ENCODE peak calls at places on chromosomes 2 and 18, in nine cellular contexts. C, F, O, M, U, W, H, S and K are unnamed samples.

GRCh38 chr2:47034973-47035609 is 119.5 kb upstream of the MCFD2 start:
- DNase-seq in O (no peak), M (peak), C (peak), S (no peak), U (no peak), H (no peak), F (peak), W (no peak), K (peak)

GRCh38 chr2:102302458-102302857 is 8.9 kb upstream of the IL1RL1 start:
- DNase-seq in O (no peak), H (no peak), M (no peak), C (no peak), U (no peak), W (no peak), S (no peak), F (no peak), K (no peak)

GRCh38 chr2:54194761-54195750 is 61.0 kb downstream of the TSPYL6 start:
- DNase-seq in M (no peak), F (no peak), H (no peak), W (no peak), S (no peak), U (no peak), O (no peak), C (no peak), K (no peak)

GRCh38 chr2:219664041-219664440 is 36.6 kb downstream of the SLC4A3 start:
- DNase-seq in H (no peak), F (no peak), S (no peak), W (no peak), U (no peak), C (no peak), M (no peak), O (no peak), K (no peak)

GRCh38 chr2:8315766-8316165 is 366.1 kb upstream of the ID2 start:
- DNase-seq in U (no peak), F (no peak), W (peak), O (no peak), S (no peak), H (peak), C (no peak), M (peak), K (no peak)

GRCh38 chr2:120348134-120349103 is 2.5 kb downstream of the INHBB start:
- DNase-seq in H (no peak), S (peak), U (peak), F (no peak), O (no peak), W (no peak), C (no peak), M (no peak), K (peak)

GRCh38 chr2:135974036-135974435 is 11.4 kb downstream of the DARS1 start:
- DNase-seq in F (no peak), W (no peak), H (no peak), O (no peak), U (no peak), M (no peak), C (no peak), S (no peak), K (no peak)

GRCh38 chr2:205484717-205485116 is 197.6 kb upstream of the NRP2 start:
- DNase-seq in M (no peak), U (no peak), O (no peak), F (no peak), C (no peak), H (no peak), S (no peak), W (no peak), K (no peak)

GRCh38 chr2:45177870-45178269 is 168.6 kb upstream of the SIX2 start:
- DNase-seq in C (no peak), W (no peak), H (no peak), M (no peak), S (no peak), O (no peak), U (no peak), F (no peak), K (no peak)

GRCh38 chr18:49844903-49845302 is 31.6 kb upstream of the ACAA2 start:
- DNase-seq in W (no peak), O (no peak), M (no peak), S (no peak), C (no peak), F (no peak), U (no peak), H (no peak), K (no peak)

DNA sequence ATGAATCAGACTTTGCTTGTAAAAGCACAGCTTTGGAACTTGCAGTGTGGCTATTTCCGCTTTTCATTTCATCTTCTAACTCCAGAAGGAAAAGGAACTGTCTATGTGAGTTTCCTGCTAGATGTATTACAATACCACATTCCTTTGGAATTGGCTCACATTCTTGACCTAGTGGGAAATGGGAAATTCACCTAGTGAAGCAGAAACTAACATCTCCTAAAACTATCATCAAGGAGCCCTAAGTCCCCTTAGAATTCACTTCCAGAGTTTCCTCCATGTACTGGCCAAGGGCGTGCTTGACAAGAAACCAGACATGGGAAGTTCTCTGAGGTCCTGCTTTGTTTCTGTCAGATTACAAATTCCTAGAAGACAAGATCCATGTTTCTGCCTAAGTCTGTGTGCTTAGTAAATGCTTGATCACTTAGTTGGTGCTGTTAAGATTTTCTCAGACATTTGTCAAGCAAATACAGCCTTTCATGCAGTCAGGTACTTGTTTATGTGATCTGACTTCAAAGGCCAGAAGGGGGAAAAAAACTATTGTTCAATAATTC is 275.7 kb upstream of the FN1 start:
- DNase-seq in H (no peak), W (no peak), M (no peak), O (no peak), F (no peak), C (no peak), S (no peak), U (no peak), K (no peak)
- TF ChIP-seq POLR2A in H (no peak), W (no peak), M (no peak), O (no peak), F (no peak), C (no peak), S (no peak), U (no peak), K (no peak)

GRCh38 chr2:148642891-148643416 is 1.6 kb upstream of the EPC2 start:
- DNase-seq in H (no peak), F (peak), M (no peak), O (no peak), W (peak), S (no peak), C (peak), U (peak), K (peak)
- H3K27ac ChIP-seq in H (peak), F (no peak), M (peak), O (no peak), W (peak), S (peak), C (no peak), U (no peak), K (peak)

DNA sequence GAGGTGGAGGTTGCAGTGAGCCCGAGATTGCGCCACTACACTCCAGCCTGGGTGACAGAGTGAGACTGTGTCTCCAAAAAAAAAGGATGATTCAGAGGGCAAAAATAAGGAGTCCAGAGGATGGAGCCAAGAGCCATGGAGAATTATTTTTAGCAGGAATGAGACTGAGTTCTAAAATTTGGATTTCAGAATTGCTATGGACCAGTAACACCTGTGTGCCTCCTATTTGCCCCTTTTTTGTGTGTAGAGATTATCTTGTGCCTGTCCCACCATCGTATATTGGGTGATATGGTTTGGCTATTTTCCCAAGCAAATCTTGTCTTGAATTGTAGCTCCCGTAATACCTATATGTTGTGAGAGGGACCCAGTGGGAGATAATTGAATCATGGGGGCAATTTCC is 16.4 kb upstream of the RGPD8 start:
- DNase-seq in F (no peak), U (no peak), S (no peak), H (no peak), W (no peak), M (no peak), O (no peak), C (no peak), K (no peak)
- TF ChIP-seq POLR2A in F (no peak), U (no peak), S (no peak), H (no peak), W (no peak), M (no peak), O (no peak), C (no peak), K (no peak)

GRCh38 chr2:10865841-10866240 is 45.9 kb upstream of the KCNF1 start:
- DNase-seq in M (no peak), C (no peak), O (no peak), S (no peak), H (no peak), F (no peak), W (no peak), U (no peak), K (no peak)

GRCh38 chr2:10868021-10868420 is 43.7 kb upstream of the KCNF1 start:
- DNase-seq in M (no peak), H (no peak), W (no peak), F (no peak), O (no peak), C (no peak), U (no peak), S (no peak), K (no peak)

GRCh38 chr2:10871978-10872377 is 39.8 kb upstream of the KCNF1 start:
- DNase-seq in F (no peak), U (no peak), S (no peak), C (no peak), O (no peak), M (no peak), W (no peak), H (no peak), K (no peak)

GRCh38 chr2:10864888-10865551 is 46.7 kb upstream of the KCNF1 start:
- DNase-seq in C (peak), F (no peak), W (no peak), H (no peak), O (no peak), S (no peak), U (no peak), M (no peak), K (no peak)

GRCh38 chr2:10868465-10869314 is 43.0 kb upstream of the KCNF1 start:
- DNase-seq in H (no peak), W (no peak), C (no peak), S (no peak), F (no peak), M (peak), U (no peak), O (no peak), K (no peak)
- H3K27ac ChIP-seq in H (no peak), W (no peak), C (no peak), S (no peak), F (no peak), M (peak), U (no peak), O (no peak), K (no peak)

GRCh38 chr2:230124792-230125452 is 56.2 kb upstream of the SLC16A14 start:
- DNase-seq in W (no peak), H (no peak), O (no peak), S (peak), U (no peak), M (no peak), C (peak), F (no peak), K (peak)

GRCh38 chr2:230131366-230131765 is 62.6 kb upstream of the SLC16A14 start:
- DNase-seq in W (no peak), F (no peak), S (no peak), C (peak), M (no peak), H (no peak), U (no peak), O (no peak), K (no peak)

GRCh38 chr2:230128943-230129342 is 60.2 kb upstream of the SLC16A14 start:
- DNase-seq in W (no peak), F (peak), H (no peak), M (no peak), O (no peak), U (peak), C (peak), S (no peak), K (no peak)

GRCh38 chr2:230130668-230131364 is 62.1 kb upstream of the SLC16A14 start:
- DNase-seq in F (peak), M (peak), W (peak), O (no peak), U (no peak), C (peak), H (peak), S (peak), K (peak)

GRCh38 chr2:230129343-230129742 is 60.6 kb upstream of the SLC16A14 start:
- DNase-seq in S (no peak), C (no peak), U (no peak), W (no peak), F (no peak), H (no peak), O (no peak), M (no peak), K (no peak)
- TF ChIP-seq POLR2A in S (no peak), C (no peak), U (no peak), W (no peak), F (no peak), H (no peak), O (no peak), M (no peak), K (no peak)

GRCh38 chr2:222903234-222904220 is 42.7 kb downstream of the ACSL3 start:
- DNase-seq in M (no peak), W (no peak), F (peak), O (no peak), C (peak), H (no peak), S (peak), U (peak), K (peak)

GRCh38 chr2:222909276-222909675 is 48.4 kb downstream of the ACSL3 start:
- DNase-seq in C (no peak), S (no peak), M (no peak), U (no peak), H (no peak), O (no peak), W (no peak), F (no peak), K (no peak)

GRCh38 chr2:222904557-222905258 is 43.9 kb downstream of the ACSL3 start:
- DNase-seq in M (no peak), F (no peak), O (no peak), W (no peak), S (no peak), H (no peak), U (no peak), C (no peak), K (no peak)

GRCh38 chr2:222907790-222908431 is 47.1 kb downstream of the ACSL3 start:
- DNase-seq in F (no peak), S (no peak), H (no peak), W (no peak), O (no peak), M (no peak), C (no peak), U (no peak), K (no peak)

GRCh38 chr2:222907048-222907447 is 46.2 kb downstream of the ACSL3 start:
- DNase-seq in C (no peak), U (no peak), O (no peak), F (no peak), M (no peak), S (no peak), H (no peak), W (no peak), K (no peak)
- H3K27ac ChIP-seq in C (no peak), U (no peak), O (no peak), F (no peak), M (no peak), S (no peak), H (no peak), W (no peak), K (no peak)

GRCh38 chr18:44075038-44075437 is 605.6 kb upstream of the SETBP1 start:
- DNase-seq in S (no peak), C (no peak), O (no peak), H (no peak), W (no peak), M (no peak), F (no peak), U (no peak), K (no peak)

GRCh38 chr18:44079602-44080001 is 601.1 kb upstream of the SETBP1 start:
- DNase-seq in F (no peak), M (no peak), C (no peak), H (no peak), W (no peak), S (peak), U (no peak), O (no peak), K (no peak)

GRCh38 chr18:44080054-44080453 is 600.6 kb upstream of the SETBP1 start:
- DNase-seq in O (no peak), H (no peak), M (no peak), C (no peak), S (no peak), U (no peak), W (no peak), F (no peak), K (no peak)
- TF ChIP-seq POLR2A in O (no peak), H (no peak), M (no peak), C (no peak), S (no peak), U (no peak), W (no peak), F (no peak), K (no peak)

DNA sequence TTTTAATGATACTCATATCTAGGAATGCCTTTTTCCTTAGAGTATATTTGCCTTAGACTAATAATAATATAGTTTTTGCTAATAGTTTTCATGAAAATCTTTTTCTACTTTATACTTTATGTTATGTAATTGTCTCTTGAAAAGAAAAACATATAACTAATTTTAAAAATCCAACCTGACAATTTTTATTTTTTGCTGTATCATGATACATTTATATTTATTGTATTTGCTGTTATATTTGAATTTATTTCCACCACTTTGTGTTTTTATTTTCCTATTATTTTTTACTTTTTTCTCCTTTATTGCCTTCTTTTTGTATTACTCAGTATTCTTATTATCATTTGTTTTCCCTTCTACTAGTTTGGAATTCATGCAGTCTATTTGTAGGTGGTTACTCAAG is 85.4 kb downstream of the MBD5 start:
- DNase-seq in C (no peak), S (no peak), U (no peak), F (no peak), H (no peak), O (no peak), W (no peak), M (no peak), K (no peak)
- H3K27ac ChIP-seq in C (no peak), S (no peak), U (no peak), F (no peak), H (no peak), O (no peak), W (no peak), M (no peak), K (no peak)

GRCh38 chr2:72897785-72898184 is 10.6 kb downstream of the SPR start:
- DNase-seq in F (no peak), O (no peak), C (no peak), M (no peak), H (no peak), S (no peak), U (no peak), W (no peak), K (no peak)

GRCh38 chr2:72895154-72895553 is 7.9 kb downstream of the SPR start:
- DNase-seq in O (no peak), H (no peak), S (no peak), F (no peak), C (no peak), M (no peak), U (no peak), W (no peak), K (no peak)

GRCh38 chr2:72898263-72898906 is 11.2 kb downstream of the SPR start:
- DNase-seq in H (no peak), W (no peak), O (no peak), C (no peak), M (no peak), U (no peak), S (no peak), F (no peak), K (no peak)

GRCh38 chr2:72895759-72896281 is 8.6 kb downstream of the SPR start:
- DNase-seq in S (peak), W (no peak), C (peak), O (no peak), U (peak), F (no peak), H (no peak), M (no peak), K (peak)

DNA sequence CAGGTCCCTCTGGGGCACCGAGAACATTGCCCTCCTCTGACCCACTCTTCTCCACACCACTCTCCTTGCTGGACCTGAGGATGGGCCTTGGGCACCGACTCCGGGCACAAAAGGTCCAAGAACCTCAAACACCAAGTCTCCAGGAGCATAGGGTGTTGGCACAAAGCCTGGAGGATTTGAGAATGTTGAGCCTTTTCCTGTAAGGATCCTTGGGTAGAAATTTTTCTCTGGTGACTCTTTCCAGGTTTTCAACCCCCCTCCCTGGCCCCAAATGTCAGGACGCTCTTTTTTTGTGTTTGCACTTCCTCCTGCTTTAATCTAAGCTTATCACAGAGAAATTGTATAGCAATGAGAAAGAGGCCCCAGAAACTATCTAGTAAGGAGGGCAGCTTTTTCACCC is 9.2 kb downstream of the SPR start:
- DNase-seq in W (no peak), H (no peak), U (no peak), O (no peak), S (no peak), M (no peak), F (no peak), C (no peak), K (no peak)
- TF ChIP-seq POLR2A in W (no peak), H (no peak), U (no peak), O (no peak), S (no peak), M (no peak), F (no peak), C (no peak), K (no peak)

GRCh38 chr2:100561191-100561590 is 1.6 kb upstream of the PDCL3 start:
- DNase-seq in W (no peak), S (no peak), F (no peak), H (no peak), M (no peak), U (no peak), O (no peak), C (no peak), K (peak)
- H3K27ac ChIP-seq in W (peak), S (peak), F (peak), H (no peak), M (peak), U (no peak), O (no peak), C (no peak), K (peak)